ENCODE peak calls at places on chromosomes 5 and 9, in eight cellular contexts. X is Peyer's patch, D is progenitor cell of endocrine pancreas, G is H9, T is foreskin fibroblast, F is GM23338, J is GM10248, L is cardiac fibroblast. I is an unnamed sample.
A peak's percentile ranks its signal among the peaks of the same experiment; 100 is the strongest.

GRCh38 chr9:93059097-93059959 is 827 bp downstream of the SUSD3 start:
- DNase-seq in T (no peak), X (peak; percentile 71), D (no peak), L (no peak), J (peak; percentile 56), F (no peak), G (no peak), I (no peak)

GRCh38 chr9:113221800-113222481 is 597 bp downstream of the SLC31A1 start:
- DNase-seq in L (no peak), J (no peak), D (no peak), X (peak; percentile 59), T (no peak), G (no peak), F (no peak), I (no peak)

GRCh38 chr5:180287868-180288267 is 4.0 kb downstream of the MAPK9 start:
- DNase-seq in F (no peak), D (no peak), T (no peak), G (no peak), J (no peak), L (no peak), X (no peak), I (no peak)

GRCh38 chr9:94586316-94586715 is 7.3 kb downstream of the FBP2 start:
- DNase-seq in L (peak; percentile 8), X (no peak), D (no peak), G (no peak), T (no peak), J (no peak), F (no peak), I (no peak)

GRCh38 chr9:86405926-86406325 is 51.7 kb upstream of the TUT7 start:
- DNase-seq in D (no peak), X (no peak), G (no peak), F (peak; percentile 8), T (peak; percentile 90), L (peak; percentile 95), J (no peak), I (no peak)

GRCh38 chr5:78574157-78574673 is 74.4 kb downstream of the LHFPL2 start:
- DNase-seq in L (peak; percentile 43), T (peak; percentile 54), X (peak; percentile 63), J (peak; percentile 33), D (no peak), F (no peak), G (no peak), I (no peak)

GRCh38 chr5:76787237-76787636 is 31.6 kb upstream of the F2RL1 start:
- DNase-seq in L (peak; percentile 100), G (no peak), F (no peak), D (no peak), T (no peak), X (no peak), J (no peak), I (no peak)

GRCh38 chr9:127825319-127826051 is 22.8 kb downstream of the FPGS start:
- DNase-seq in D (peak; percentile 69), L (no peak), G (peak; percentile 95), J (no peak), T (no peak), F (peak; percentile 97), X (peak; percentile 71), I (no peak)

GRCh38 chr9:121230231-121230630 is 28.6 kb upstream of the RAB14 start:
- DNase-seq in G (no peak), D (no peak), X (no peak), F (no peak), T (peak; percentile 34), J (no peak), L (no peak), I (no peak)

GRCh38 chr9:123798203-123798602 is 131.7 kb downstream of the DENND1A start:
- DNase-seq in T (no peak), G (no peak), D (no peak), F (no peak), J (no peak), X (no peak), L (no peak), I (no peak)

GRCh38 chr5:73126381-73126780 is 6.0 kb downstream of the TMEM171 start:
- DNase-seq in X (no peak), L (no peak), G (no peak), J (no peak), D (no peak), T (no peak), F (no peak), I (no peak)

GRCh38 chr9:124624735-124624992 is 117.5 kb upstream of the NR5A1 start:
- DNase-seq in X (no peak), G (no peak), F (no peak), J (no peak), T (no peak), D (no peak), L (no peak), I (no peak)

GRCh38 chr5:35138232-35138631 is 90.5 kb upstream of the AGXT2 start:
- DNase-seq in J (no peak), X (no peak), F (no peak), D (no peak), G (no peak), L (peak; percentile 61), T (peak; percentile 76), I (no peak)

GRCh38 chr9:7523644-7524043 is 275.9 kb downstream of the DMAC1 start:
- DNase-seq in G (no peak), T (no peak), D (no peak), F (peak; percentile 41), J (no peak), X (no peak), L (no peak), I (no peak)

GRCh38 chr9:7520396-7520795 is 279.2 kb downstream of the DMAC1 start:
- DNase-seq in D (no peak), L (no peak), T (no peak), F (no peak), G (no peak), X (no peak), J (no peak), I (no peak)
- TF ChIP-seq CTCF in D (no peak), L (no peak), T (no peak), F (peak; percentile 11), G (no peak), X (no peak), J (no peak), I (no peak)

GRCh38 chr5:93790401-93790800 is 49.0 kb upstream of the POU5F2 start:
- DNase-seq in F (no peak), L (peak; percentile 79), D (no peak), T (peak; percentile 61), G (no peak), J (no peak), X (no peak), I (no peak)

GRCh38 chr5:93791520-93791972 is 50.1 kb upstream of the POU5F2 start:
- DNase-seq in F (no peak), L (peak; percentile 5), J (no peak), X (no peak), D (no peak), G (no peak), T (no peak), I (no peak)

GRCh38 chr5:93787598-93787997 is 46.2 kb upstream of the POU5F2 start:
- DNase-seq in X (no peak), J (no peak), F (no peak), T (no peak), D (no peak), G (no peak), L (no peak), I (no peak)

GRCh38 chr5:93793159-93793781 is 51.9 kb upstream of the POU5F2 start:
- DNase-seq in F (no peak), L (no peak), J (no peak), T (no peak), D (no peak), G (no peak), X (no peak), I (no peak)

DNA sequence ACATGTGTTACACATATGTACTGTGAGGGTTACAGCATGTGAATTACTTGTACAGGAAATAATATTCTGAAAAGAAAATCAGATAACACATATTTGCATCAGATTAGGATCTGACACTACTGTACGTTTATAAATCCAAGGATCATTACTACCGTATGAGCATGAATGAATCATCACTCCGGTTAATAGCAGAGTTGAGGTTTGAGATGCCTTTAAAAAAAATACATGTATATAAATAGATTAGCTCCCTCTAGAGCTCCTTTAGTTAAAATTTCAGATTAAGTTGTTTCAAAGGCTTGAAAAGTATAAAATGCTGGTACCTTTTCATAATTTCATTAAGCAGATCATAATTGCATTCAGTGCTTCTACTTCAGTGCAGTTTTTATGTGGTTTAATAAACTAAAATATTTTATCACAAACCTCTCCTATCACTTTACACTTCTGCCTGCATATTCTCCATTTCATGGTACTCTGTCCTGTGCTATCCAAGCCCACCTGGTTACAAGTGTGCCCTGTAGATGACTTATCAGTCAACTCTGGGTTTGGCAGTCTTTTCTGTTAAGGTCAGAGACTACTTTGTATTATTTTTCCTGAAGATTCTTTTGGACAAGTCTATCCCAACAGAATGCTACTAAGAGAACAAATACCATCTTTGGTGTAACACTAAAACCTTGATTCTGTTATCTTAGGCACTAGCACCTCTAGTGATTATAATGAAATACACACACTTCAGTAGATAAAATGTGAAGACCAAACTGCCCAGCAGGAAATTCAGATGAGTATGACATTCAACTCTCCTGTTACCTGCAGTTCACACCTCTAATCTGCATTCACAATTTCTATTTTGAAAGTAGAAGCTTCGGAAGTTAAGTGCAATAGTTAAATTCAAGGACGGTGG is 48.0 kb upstream of the POU5F2 start:
- DNase-seq in F (no peak), G (no peak), D (no peak), T (peak; percentile 48), J (no peak), X (no peak), L (peak; percentile 68), I (no peak)
- TF ChIP-seq CTCF in F (no peak), G (no peak), D (no peak), T (peak; percentile 10), J (no peak), X (no peak), L (peak; percentile 3), I (no peak)

DNA sequence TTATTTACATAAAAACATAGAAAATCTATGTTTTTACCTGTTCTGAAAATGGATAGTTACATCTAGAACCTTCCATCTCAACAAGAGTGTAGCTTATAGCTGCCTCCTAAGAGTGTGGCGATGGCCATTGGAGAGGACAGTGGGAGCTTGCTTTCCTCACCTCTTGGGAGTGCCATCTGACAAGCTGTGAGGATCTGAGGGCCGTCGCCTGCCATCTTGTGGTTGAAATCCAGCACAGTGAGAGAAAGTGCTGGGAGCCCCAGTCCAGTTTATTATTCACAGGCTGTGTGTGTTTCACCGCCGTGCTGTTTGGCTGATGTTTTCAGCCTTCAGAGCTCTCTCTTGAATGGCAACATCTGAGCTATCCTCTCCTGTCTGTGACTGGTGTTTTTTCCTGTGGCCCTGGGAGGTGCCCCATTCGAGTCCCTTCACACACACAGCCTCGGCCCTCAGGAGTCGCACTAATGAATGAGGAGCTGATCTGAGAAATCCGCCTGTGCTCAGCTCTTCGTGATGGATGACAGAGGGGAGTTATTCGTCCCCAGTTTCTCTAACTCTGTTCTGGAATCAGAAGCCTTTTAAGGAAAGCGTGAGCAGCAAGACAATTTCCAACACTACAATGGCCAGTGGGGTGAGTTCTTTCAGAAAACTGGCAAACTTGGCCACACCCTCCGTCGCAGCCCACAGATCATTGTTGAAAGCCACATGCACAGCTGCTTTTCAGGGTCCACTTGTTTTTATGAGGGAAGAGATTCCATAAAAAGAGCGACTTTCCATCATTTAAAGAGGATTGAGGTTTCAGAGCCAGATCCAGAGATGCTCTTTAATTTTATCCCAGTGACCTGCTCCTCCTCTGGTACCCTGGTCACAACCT is 170.3 kb downstream of the PDZD2 start:
- DNase-seq in J (peak; percentile 62), T (peak; percentile 56), L (peak; percentile 82), G (peak; percentile 83), X (peak; percentile 74), D (peak; percentile 43), F (peak; percentile 86), I (no peak)
- TF ChIP-seq CTCF in J (peak; percentile 69), T (peak; percentile 81), L (peak; percentile 84), G (peak; percentile 89), X (no peak), D (peak; percentile 82), F (peak; percentile 98), I (no peak)

GRCh38 chr9:99821187-99822095 is at the start of gene NR4A3:
- DNase-seq in F (peak; percentile 94), X (peak; percentile 97), T (peak; percentile 98), D (peak; percentile 82), J (peak; percentile 77), L (peak; percentile 97), G (peak; percentile 87), I (peak; percentile 94)
- TF ChIP-seq CTCF in F (no peak), X (peak; percentile 48), T (no peak), D (peak; percentile 25), J (no peak), L (peak; percentile 19), G (peak; percentile 34), I (no peak)

I was measured in omental fat pad.